ENCODE peak calls at places on chromosomes 13 and 19, in six cellular contexts. V is psoas muscle, Q is ascending aorta, U is cardiac fibroblast, D is adrenal gland, Z is HFF-Myc. W is an unnamed sample.

GRCh38 chr13:112204881-112205327 is 138.0 kb downstream of the SOX1 start:
- DNase-seq in V (no peak), Q (no peak), U (no peak), D (peak; percentile 19), Z (no peak), W (no peak)

GRCh38 chr13:43663474-43664090 is 123.2 kb downstream of the ENOX1 start:
- DNase-seq in V (no peak), Q (no peak), U (peak; percentile 7), D (no peak), Z (no peak), W (no peak)

GRCh38 chr13:113669231-113669870 is 2.3 kb downstream of the GRK1 start:
- DNase-seq in V (peak; percentile 40), Q (no peak), U (no peak), D (peak; percentile 5), Z (no peak), W (no peak)

GRCh38 chr13:99165753-99166587 is 34.7 kb upstream of the UBAC2 start:
- DNase-seq in V (no peak), Q (no peak), U (no peak), D (no peak), Z (no peak), W (no peak)

GRCh38 chr13:67341406-67341805 is 111.3 kb upstream of the PCDH9 start:
- DNase-seq in V (no peak), Q (no peak), U (no peak), D (no peak), Z (no peak), W (no peak)

GRCh38 chr13:46896346-46897138 is at the start of gene HTR2A:
- DNase-seq in V (peak; percentile 61), Q (no peak), U (peak; percentile 55), D (peak; percentile 44), Z (no peak), W (peak; percentile 5)

GRCh38 chr19:49492573-49493411 is 3.4 kb upstream of the RPS11 start:
- DNase-seq in V (no peak), Q (no peak), U (no peak), D (no peak), Z (peak; percentile 59), W (peak; percentile 76)

GRCh38 chr13:30743319-30744055 is 8.1 kb downstream of the ALOX5AP start:
- DNase-seq in V (peak; percentile 61), Q (no peak), U (peak; percentile 96), D (peak; percentile 76), Z (peak; percentile 84), W (peak; percentile 37)

GRCh38 chr13:107753286-107753685 is 462.1 kb downstream of the LIG4 start:
- DNase-seq in V (no peak), Q (no peak), U (peak; percentile 30), D (no peak), Z (no peak), W (no peak)

GRCh38 chr19:37551123-37551993 is 43.2 kb downstream of the ZNF571 start:
- DNase-seq in V (no peak), Q (no peak), U (peak; percentile 73), D (no peak), Z (no peak), W (peak; percentile 82)

GRCh38 chr13:91986771-91987515 is 588.5 kb downstream of the GPC5 start:
- DNase-seq in V (no peak), Q (no peak), U (no peak), D (no peak), Z (no peak), W (no peak)

GRCh38 chr19:56955637-56956216 is 115.2 kb upstream of the PEG3 start:
- DNase-seq in V (no peak), Q (no peak), U (no peak), D (no peak), Z (no peak), W (no peak)

DNA sequence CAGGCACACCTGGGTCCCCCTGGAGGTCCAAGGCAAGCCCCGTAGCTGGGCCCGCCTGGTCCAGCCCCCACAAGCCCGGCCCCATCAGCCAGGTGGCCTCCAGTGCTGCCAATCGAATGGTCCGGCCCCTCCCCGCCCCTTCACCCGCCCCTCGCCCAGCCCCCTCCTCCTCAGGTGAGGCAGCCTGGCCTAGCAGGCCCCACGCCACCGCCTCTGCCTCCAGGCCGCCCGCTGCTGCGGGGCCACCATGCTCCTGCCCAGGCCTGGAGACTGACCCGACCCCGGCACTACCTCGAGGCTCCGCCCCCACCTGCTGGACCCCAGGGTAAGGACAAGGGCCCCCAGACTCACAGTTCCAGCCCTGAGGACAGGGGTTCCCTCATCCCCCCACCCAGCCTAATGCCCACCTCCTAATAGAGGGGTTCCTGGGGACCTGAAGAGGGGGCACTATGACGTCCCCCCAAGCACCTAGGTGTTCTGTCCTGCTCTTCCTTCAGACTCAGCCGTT is at the start of gene HPN:
- DNase-seq in V (peak; percentile 63), Q (no peak), U (no peak), D (no peak), Z (no peak), W (no peak)
- H3K4me3 ChIP-seq in V (peak within 1 kb of the TSS; percentile 32), Q (no peak within 1 kb of the TSS), U (no peak within 1 kb of the TSS), D (no peak within 1 kb of the TSS), Z (no peak within 1 kb of the TSS), W (no peak within 1 kb of the TSS)

GRCh38 chr19:52351512-52351911 is 15.5 kb downstream of the ZNF610 start:
- DNase-seq in V (no peak), Q (no peak), U (no peak), D (no peak), Z (no peak), W (no peak)
- TF ChIP-seq CTCF in V (no peak), Q (no peak), U (no peak), D (no peak), Z (no peak), W (no peak)

DNA sequence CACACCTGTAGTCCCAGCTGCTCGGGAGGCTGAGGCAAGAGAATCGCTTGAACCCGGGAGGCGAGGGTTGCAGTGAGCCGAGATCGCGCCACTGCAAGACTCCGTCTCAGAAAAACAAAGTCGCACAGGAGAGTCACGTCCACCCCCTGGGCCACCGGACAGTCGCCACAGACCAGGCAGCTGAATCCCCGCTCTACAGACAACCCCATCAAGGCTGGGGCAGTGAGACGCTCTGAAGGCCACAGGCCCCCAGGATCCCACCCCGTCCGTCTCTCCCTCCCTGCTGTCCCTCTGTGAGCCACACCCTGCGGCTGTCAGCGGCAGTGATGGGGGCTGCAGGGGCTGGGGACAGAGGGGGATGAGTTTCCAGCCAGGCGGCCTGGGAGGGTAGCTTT is 15.5 kb upstream of the PTBP1 start:
- DNase-seq in V (no peak), Q (no peak), U (no peak), D (no peak), Z (no peak), W (no peak)
- H3K4me3 ChIP-seq in V (peak overlapping the region; percentile 39), Q (no peak overlapping the region), U (no peak overlapping the region), D (no peak overlapping the region), Z (peak overlapping the region; percentile 30), W (no peak overlapping the region)

DNA sequence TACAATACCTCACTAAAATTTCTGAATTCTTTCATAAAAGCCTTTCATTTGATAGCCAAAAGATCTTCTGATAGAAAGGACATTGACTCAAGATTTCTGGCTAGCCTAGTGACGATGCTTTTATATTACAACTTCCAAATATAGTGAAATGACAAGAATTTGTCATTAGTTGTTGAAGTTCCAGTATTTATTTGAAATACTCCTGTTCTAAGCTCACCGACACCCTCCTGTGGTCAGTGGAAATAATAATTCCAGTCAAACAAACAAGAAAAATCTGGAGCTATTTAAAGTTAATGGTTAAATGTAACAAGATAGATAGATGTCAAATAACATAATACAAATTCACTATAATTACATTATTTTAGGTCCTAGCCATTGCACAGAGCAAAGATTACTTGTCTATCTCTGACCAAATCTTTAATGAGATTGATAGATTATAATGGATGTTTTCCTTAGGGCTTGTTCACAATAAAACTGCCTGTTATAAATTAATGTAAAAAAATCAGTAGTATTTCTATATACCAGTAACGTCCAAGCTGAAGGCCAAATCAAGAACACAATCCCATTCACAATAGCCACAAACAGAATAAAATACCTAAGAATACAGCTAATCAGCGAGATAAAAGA is 195.5 kb downstream of the RGCC start:
- DNase-seq in V (no peak), Q (no peak), U (peak; percentile 80), D (no peak), Z (no peak), W (peak; percentile 58)
- TF ChIP-seq CTCF in V (peak; percentile 54), Q (peak; percentile 70), U (peak; percentile 50), D (peak; percentile 81), Z (peak; percentile 36), W (peak; percentile 42)

DNA sequence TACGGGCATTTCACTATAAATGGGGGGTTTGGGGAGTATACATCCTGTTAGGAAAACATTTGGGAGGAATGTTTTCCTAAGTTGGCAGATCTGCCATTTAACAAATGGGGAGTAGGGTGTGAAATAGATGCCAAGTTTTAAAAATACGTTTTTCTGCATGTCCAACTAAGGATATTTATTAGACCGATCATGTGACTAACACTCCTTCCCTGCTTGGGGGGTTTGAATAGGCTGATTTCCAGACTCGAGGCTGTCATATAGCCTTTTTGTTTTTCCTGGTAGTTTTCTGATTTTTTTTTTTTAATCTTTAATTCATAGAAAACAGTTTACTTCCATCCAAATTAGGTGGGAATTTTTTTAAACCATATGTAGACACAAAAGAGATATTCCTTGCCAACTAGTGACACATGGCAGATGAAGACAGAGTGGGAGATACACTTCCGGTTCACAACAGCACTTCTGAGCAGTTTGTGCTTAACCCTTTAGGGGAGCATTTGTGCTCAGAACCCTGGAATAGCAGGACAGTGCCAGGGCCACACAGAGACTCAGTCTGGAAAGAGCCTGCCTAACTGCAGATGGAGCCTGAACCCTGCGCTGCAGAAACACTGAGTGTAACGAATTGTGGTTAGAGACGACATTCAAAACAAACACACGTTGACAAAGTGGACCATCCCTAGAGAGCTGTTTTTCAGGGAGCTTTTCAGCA is 5.6 kb upstream of the GATAD2A start:
- DNase-seq in V (no peak), Q (no peak), U (peak; percentile 59), D (no peak), Z (peak; percentile 47), W (no peak)
- H3K4me3 ChIP-seq in V (no peak overlapping the region), Q (no peak overlapping the region), U (no peak overlapping the region), D (no peak overlapping the region), Z (no peak overlapping the region), W (no peak overlapping the region)

GRCh38 chr19:35740108-35740422 is 2.2 kb downstream of the IGFLR1 start:
- DNase-seq in V (no peak), Q (no peak), U (no peak), D (no peak), Z (no peak), W (no peak)

GRCh38 chr19:35742121-35742724 is at the start of gene IGFLR1:
- DNase-seq in V (no peak), Q (no peak), U (no peak), D (no peak), Z (no peak), W (peak; percentile 89)

GRCh38 chr19:35740423-35741215 is 1.6 kb downstream of the IGFLR1 start:
- DNase-seq in V (peak; percentile 99), Q (peak; percentile 94), U (peak; percentile 97), D (peak; percentile 98), Z (peak; percentile 87), W (peak; percentile 97)

GRCh38 chr19:35739275-35740107 is 2.8 kb downstream of the IGFLR1 start:
- DNase-seq in V (no peak), Q (no peak), U (no peak), D (no peak), Z (no peak), W (no peak)

DNA sequence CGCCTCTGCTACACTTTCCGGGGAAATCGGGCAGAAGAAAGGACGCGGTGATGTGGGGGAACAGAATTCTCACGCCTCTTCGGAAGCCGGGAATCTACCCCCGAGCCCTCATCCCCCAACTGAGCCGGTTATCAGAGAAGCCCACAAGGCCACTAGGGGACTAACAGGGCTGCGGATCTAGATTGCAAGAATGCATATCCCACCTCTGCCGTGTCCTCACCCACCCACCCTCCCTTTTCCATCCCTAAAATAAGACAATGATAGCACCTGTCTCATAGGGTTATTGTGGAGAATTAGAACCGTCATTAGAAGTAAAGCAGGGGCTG is 1.1 kb downstream of the IGFLR1 start:
- DNase-seq in V (no peak), Q (no peak), U (no peak), D (no peak), Z (no peak), W (no peak)
- TF ChIP-seq CTCF in V (no peak), Q (no peak), U (no peak), D (no peak), Z (no peak), W (no peak)

W was measured in GM12865.